ENCODE peak calls at places on chromosomes 3 and 15, in nine cellular contexts. V is ovary, Y is stomach, R is breast epithelium, Q is sigmoid colon, C is uterus, H is lower leg skin, J is endothelial cell of umbilical vein, U is body of pancreas. W is an unnamed sample.

GRCh38 chr15:25093455-25094029 is 138.8 kb downstream of the SNRPN start:
- DNase-seq in V (no peak), Y (no peak), R (no peak), Q (no peak), C (no peak), H (no peak), J (no peak), U (no peak), W (no peak)

GRCh38 chr3:188380722-188381121 is 226.8 kb downstream of the LPP start:
- DNase-seq in V (no peak), Y (no peak), R (no peak), Q (no peak), C (no peak), H (no peak), J (no peak), U (no peak), W (no peak)

GRCh38 chr3:127458698-127459097 is 131.8 kb downstream of the TPRA1 start:
- DNase-seq in V (no peak), Y (no peak), R (no peak), Q (no peak), C (no peak), H (no peak), J (peak), U (no peak), W (no peak)

GRCh38 chr3:100796556-100796955 is 87.3 kb downstream of the TFG start:
- DNase-seq in V (no peak), Y (no peak), R (no peak), Q (no peak), C (no peak), H (no peak), J (peak), U (no peak), W (no peak)

GRCh38 chr3:46112984-46113383 is 85.7 kb upstream of the XCR1 start:
- DNase-seq in V (no peak), Y (no peak), R (no peak), Q (no peak), C (no peak), H (no peak), J (no peak), U (no peak), W (no peak)

GRCh38 chr15:99143655-99144610 is 39.1 kb downstream of the SYNM start:
- DNase-seq in V (peak), Y (peak), R (no peak), Q (peak), C (peak), H (peak), J (no peak), U (peak), W (no peak)

GRCh38 chr15:52018693-52019393 is at the start of gene MAPK6:
- DNase-seq in V (peak), Y (peak), R (peak), Q (peak), C (peak), H (peak), J (peak), U (peak), W (peak)

GRCh38 chr3:44055951-44056350 is 185.7 kb upstream of the TOPAZ1 start:
- DNase-seq in V (no peak), Y (no peak), R (no peak), Q (no peak), C (no peak), H (no peak), J (no peak), U (no peak), W (no peak)

GRCh38 chr3:59245300-59245878 is 195.6 kb upstream of the CFAP20DC start:
- DNase-seq in V (no peak), Y (no peak), R (no peak), Q (no peak), C (peak), H (no peak), J (peak), U (peak), W (no peak)

GRCh38 chr15:37682304-37682703 is 252.1 kb upstream of the TMCO5A start:
- DNase-seq in V (no peak), Y (no peak), R (no peak), Q (no peak), C (no peak), H (no peak), J (peak), U (no peak), W (no peak)

GRCh38 chr15:55003900-55004879 is 192.6 kb downstream of the RSL24D1 start:
- DNase-seq in V (no peak), Y (no peak), R (no peak), Q (no peak), C (no peak), H (no peak), J (no peak), U (no peak), W (no peak)

GRCh38 chr15:34837246-34838016 is 42.1 kb upstream of the ACTC1 start:
- DNase-seq in V (no peak), Y (no peak), R (no peak), Q (no peak), C (no peak), H (no peak), J (peak), U (no peak), W (no peak)

GRCh38 chr3:56547486-56547885 is 9.5 kb upstream of the CCDC66 start:
- DNase-seq in V (no peak), Y (no peak), R (no peak), Q (no peak), C (no peak), H (no peak), J (peak), U (no peak), W (no peak)

GRCh38 chr3:173538410-173538809 is 140.9 kb downstream of the NLGN1 start:
- DNase-seq in V (no peak), Y (no peak), R (no peak), Q (no peak), C (no peak), H (no peak), J (no peak), U (no peak), W (no peak)

GRCh38 chr3:15299036-15299435 is 33.4 kb downstream of the SH3BP5 start:
- DNase-seq in V (no peak), Y (no peak), R (no peak), Q (peak), C (peak), H (no peak), J (no peak), U (peak), W (no peak)

GRCh38 chr3:162390891-162391290 is 894.3 kb downstream of the OTOL1 start:
- DNase-seq in V (no peak), Y (no peak), R (no peak), Q (no peak), C (no peak), H (no peak), J (no peak), U (no peak), W (no peak)

GRCh38 chr15:43511012-43511885 is 6.2 kb upstream of the MAP1A start:
- DNase-seq in V (no peak), Y (no peak), R (no peak), Q (no peak), C (no peak), H (no peak), J (no peak), U (peak), W (no peak)

GRCh38 chr15:74826911-74827310 is 484 bp downstream of the CPLX3 start:
- DNase-seq in V (no peak), Y (no peak), R (no peak), Q (no peak), C (no peak), H (no peak), J (no peak), U (no peak), W (no peak)

DNA sequence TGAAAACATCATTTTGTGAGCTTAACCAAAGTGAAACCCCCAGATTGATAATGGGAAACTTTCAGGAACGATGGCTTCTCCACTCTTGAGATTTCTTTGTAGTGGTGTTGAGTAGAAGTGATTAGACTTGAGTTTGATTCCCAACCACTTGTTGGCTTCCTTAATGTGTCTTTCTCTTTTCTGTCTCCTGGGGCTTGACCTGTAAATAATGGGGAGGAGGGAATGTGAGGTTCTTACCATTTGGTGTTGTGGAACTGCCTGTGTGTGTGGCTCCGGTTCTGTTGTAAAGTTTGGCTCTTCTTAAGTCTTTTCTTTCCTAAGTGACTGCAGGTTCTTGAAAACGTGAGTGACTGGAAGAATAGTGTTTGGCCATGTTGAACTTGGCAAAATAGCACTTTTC is 2.7 kb downstream of the CDV3 start:
- DNase-seq in V (no peak), Y (no peak), R (no peak), Q (no peak), C (no peak), H (no peak), J (peak), U (no peak), W (no peak)
- TF ChIP-seq POLR2A in V (no peak), Y (no peak), R (no peak), Q (no peak), C (no peak), H (no peak), J (no peak), U (no peak), W (no peak)

GRCh38 chr3:143242691-143243090 is 123.1 kb downstream of the CHST2 start:
- DNase-seq in V (no peak), Y (no peak), R (no peak), Q (no peak), C (no peak), H (no peak), J (no peak), U (no peak), W (no peak)

GRCh38 chr3:143243686-143244085 is 124.1 kb downstream of the CHST2 start:
- DNase-seq in V (no peak), Y (no peak), R (no peak), Q (no peak), C (no peak), H (no peak), J (no peak), U (no peak), W (no peak)

GRCh38 chr3:143241556-143241955 is 122.0 kb downstream of the CHST2 start:
- DNase-seq in V (no peak), Y (no peak), R (no peak), Q (no peak), C (no peak), H (no peak), J (no peak), U (no peak), W (no peak)

GRCh38 chr3:143240921-143241320 is 121.3 kb downstream of the CHST2 start:
- DNase-seq in V (no peak), Y (no peak), R (no peak), Q (no peak), C (no peak), H (no peak), J (no peak), U (no peak), W (no peak)

DNA sequence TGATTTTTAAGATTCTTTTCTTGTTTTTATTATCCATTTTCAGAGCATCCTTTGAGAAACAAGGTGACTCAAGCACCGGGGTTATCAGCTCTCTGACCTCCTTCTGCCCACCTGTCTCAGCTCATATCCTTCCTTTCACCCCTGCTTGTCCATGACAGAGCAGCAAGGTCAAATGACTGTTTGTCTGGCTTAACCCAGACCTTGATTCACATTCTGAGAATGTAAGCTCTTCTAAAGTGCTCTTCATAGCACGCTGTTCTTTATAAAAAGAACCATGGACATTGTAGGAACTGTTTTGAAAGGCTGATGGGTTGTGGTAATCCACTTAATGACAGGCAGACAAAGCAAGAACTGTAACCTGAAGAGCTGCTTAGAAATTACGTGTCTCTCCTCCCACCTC is 122.5 kb downstream of the CHST2 start:
- DNase-seq in V (no peak), Y (no peak), R (no peak), Q (no peak), C (no peak), H (no peak), J (peak), U (no peak), W (no peak)
- H3K4me3 ChIP-seq in V (no peak), Y (no peak), R (no peak), Q (no peak), C (no peak), H (no peak), J (no peak), U (no peak), W (no peak)

DNA sequence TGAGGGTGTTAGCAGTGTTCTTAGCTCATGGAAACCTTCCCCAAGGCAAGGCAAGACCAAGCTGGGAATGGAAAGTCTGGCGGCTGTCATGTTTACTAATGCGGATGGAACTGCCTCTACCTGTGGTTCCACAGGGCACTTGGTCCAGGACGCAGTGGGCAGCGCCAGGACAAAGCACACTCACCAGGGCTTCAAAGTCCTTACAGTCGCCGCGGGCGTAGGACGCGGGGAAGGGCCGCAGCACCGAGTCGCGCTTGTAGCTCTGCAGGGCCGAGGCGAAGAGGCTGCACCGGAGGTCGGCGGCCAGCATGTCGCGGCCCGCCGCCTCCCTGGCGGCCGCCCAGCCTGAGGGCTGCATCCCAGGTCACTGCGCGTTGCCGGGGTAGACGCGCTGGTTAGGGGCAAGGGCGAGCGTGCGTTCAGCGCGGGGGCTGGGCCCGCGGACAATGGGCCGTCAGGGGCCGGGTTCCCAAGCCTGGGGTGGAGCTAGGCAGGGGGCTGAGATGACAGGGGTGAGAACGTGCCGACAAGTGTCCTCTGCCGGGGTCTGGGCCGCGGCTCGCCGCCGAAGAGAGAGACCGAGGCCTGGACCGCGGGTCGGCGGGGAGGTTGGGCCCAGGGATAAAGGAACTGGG is 497 bp downstream of the PARP16 start:
- DNase-seq in V (peak), Y (peak), R (no peak), Q (no peak), C (no peak), H (no peak), J (peak), U (peak), W (no peak)
- TF ChIP-seq POLR2A in V (no peak), Y (no peak), R (no peak), Q (no peak), C (no peak), H (no peak), J (no peak), U (no peak), W (no peak)

DNA sequence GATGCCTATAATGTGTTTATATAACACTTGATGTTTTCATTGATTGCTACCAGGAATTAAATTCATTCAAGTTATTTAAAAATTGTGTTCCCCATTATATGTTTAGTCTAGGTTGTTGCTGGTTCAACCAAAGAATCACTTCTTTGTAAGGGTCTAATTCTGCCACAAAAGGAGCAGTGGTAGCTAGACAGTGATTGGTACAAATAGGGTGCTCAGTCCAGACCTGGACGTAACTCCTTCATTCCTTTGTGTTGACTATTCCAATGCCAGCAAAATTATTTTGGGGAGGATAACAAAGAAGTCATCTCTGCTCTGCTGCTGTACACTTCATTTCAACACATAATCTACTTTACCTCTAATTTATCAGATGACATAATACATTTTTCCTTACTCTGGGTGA is 1.2 kb downstream of the CHMP2B start:
- DNase-seq in V (no peak), Y (no peak), R (no peak), Q (no peak), C (no peak), H (no peak), J (no peak), U (no peak), W (no peak)
- H3K4me3 ChIP-seq in V (peak), Y (peak), R (peak), Q (peak), C (peak), H (no peak), J (no peak), U (no peak), W (peak)

GRCh38 chr3:69084668-69085542 is at the start of gene ARL6IP5:
- DNase-seq in V (peak), Y (peak), R (peak), Q (peak), C (peak), H (peak), J (peak), U (peak), W (peak)
- TF ChIP-seq POLR2A in V (no peak), Y (peak), R (no peak), Q (peak), C (peak), H (no peak), J (peak), U (peak), W (peak)

DNA sequence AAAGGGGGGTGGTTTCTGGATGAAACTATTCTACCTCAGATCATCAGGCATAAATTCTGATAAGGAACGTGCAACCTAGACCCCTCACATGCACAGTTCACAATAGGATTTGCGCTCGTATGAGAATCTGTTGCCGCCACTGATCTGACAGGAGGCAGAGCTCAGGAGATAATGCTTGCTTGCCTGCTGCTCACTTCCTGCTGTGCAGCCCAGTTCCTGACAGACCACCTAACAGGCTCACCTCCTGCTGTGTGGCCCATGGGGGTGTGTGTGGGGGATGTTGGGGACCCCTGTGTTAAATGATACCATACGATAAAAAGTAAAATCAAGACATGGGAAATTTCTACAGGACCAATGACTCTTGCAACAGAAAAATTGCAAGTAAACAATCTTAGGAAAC is 24.0 kb downstream of the CP start:
- DNase-seq in V (no peak), Y (no peak), R (no peak), Q (no peak), C (no peak), H (no peak), J (no peak), U (no peak), W (no peak)
- H3K4me3 ChIP-seq in V (no peak), Y (no peak), R (no peak), Q (no peak), C (no peak), H (no peak), J (no peak), U (no peak), W (no peak)

DNA sequence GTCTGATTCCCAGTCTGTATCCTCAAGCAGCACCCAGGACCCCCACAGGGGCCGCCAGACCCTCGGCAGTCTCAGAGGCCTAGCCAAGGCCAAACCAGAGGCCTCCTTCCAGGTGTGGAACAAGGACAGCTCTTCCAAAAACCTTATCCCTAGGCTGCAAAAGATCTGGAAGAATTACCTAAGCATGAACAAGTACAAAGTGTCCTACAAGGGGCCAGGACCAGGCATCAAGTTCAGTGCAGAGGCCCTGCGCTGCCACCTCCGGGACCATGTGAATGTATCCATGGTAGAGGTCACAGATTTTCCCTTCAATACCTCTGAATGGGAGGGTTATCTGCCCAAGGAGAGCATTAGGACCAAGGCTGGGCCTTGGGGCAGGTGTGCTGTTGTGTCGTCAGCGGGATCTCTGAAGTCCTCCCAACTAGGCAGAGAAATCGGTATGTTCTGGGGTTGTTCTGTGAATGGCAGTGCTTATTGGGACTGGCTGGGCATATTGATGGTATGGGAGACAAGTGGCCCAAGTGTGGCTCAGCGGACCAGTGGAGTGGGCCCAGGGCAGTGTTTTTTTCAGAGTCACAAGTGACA is 96.3 kb downstream of the RPL39L start:
- DNase-seq in V (no peak), Y (no peak), R (no peak), Q (no peak), C (no peak), H (no peak), J (no peak), U (no peak), W (no peak)
- TF ChIP-seq POLR2A in V (no peak), Y (no peak), R (no peak), Q (no peak), C (no peak), H (no peak), J (no peak), U (no peak), W (no peak)

W was measured in heart left ventricle.